ENCODE peak calls at places on chromosomes 4 and X, in four cellular contexts. One of them, this sample, is unnamed.

GRCh38 chr4:144740316-144740715 is 94.4 kb downstream of the HHIP start:
- DNase-seq in thoracic aorta: no peak
- DNase-seq in NCI-H748 treated with DMSO at 0.1 percent for 48 hours: no peak
- DNase-seq in endodermal cell: no peak
- DNase-seq in this sample: no peak

GRCh38 chr4:1474126-1475090 is 68.2 kb upstream of the NKX1-1 start:
- DNase-seq in thoracic aorta: no peak
- DNase-seq in NCI-H748 treated with DMSO at 0.1 percent for 48 hours: no peak
- DNase-seq in endodermal cell: no peak
- DNase-seq in this sample: no peak

GRCh38 chr4:15423285-15423711 is 4.5 kb upstream of the C1QTNF7 start:
- DNase-seq in thoracic aorta: no peak
- DNase-seq in NCI-H748 treated with DMSO at 0.1 percent for 48 hours: no peak
- DNase-seq in endodermal cell: no peak
- DNase-seq in this sample: no peak

GRCh38 chrX:21503593-21503992 is 129.4 kb downstream of the CNKSR2 start:
- DNase-seq in thoracic aorta: no peak
- DNase-seq in NCI-H748 treated with DMSO at 0.1 percent for 48 hours: no peak
- DNase-seq in endodermal cell: no peak
- DNase-seq in this sample: no peak

GRCh38 chrX:25597561-25597960 is 540.6 kb upstream of the MAGEB18 start:
- DNase-seq in thoracic aorta: no peak
- DNase-seq in NCI-H748 treated with DMSO at 0.1 percent for 48 hours: no peak
- DNase-seq in endodermal cell: no peak
- DNase-seq in this sample: no peak

GRCh38 chr4:140080883-140081282 is 73.1 kb downstream of the MAML3 start:
- DNase-seq in thoracic aorta: no peak
- DNase-seq in NCI-H748 treated with DMSO at 0.1 percent for 48 hours: no peak
- DNase-seq in endodermal cell: no peak
- DNase-seq in this sample: no peak

GRCh38 chr4:71126719-71127118 is 133.3 kb downstream of the DCK start:
- DNase-seq in thoracic aorta: no peak
- DNase-seq in NCI-H748 treated with DMSO at 0.1 percent for 48 hours: no peak
- DNase-seq in endodermal cell: no peak
- DNase-seq in this sample: no peak

GRCh38 chr4:4794421-4794820 is 65.0 kb upstream of the MSX1 start:
- DNase-seq in thoracic aorta: no peak
- DNase-seq in NCI-H748 treated with DMSO at 0.1 percent for 48 hours: no peak
- DNase-seq in endodermal cell: no peak
- DNase-seq in this sample: no peak

GRCh38 chr4:185219551-185220344 is 10.3 kb downstream of the SNX25 start:
- DNase-seq in thoracic aorta: no peak
- DNase-seq in NCI-H748 treated with DMSO at 0.1 percent for 48 hours: no peak
- DNase-seq in endodermal cell: no peak
- DNase-seq in this sample: no peak

GRCh38 chrX:46630141-46630540 is 56.6 kb downstream of the CHST7 start:
- DNase-seq in thoracic aorta: no peak
- DNase-seq in NCI-H748 treated with DMSO at 0.1 percent for 48 hours: no peak
- DNase-seq in endodermal cell: no peak
- DNase-seq in this sample: no peak

GRCh38 chr4:15037923-15038541 is 35.8 kb downstream of the CPEB2 start:
- DNase-seq in thoracic aorta: no peak
- DNase-seq in NCI-H748 treated with DMSO at 0.1 percent for 48 hours: no peak
- DNase-seq in endodermal cell: no peak
- DNase-seq in this sample: no peak

GRCh38 chrX:22338740-22339139 is 66.0 kb downstream of the CBLL2 start:
- DNase-seq in thoracic aorta: no peak
- DNase-seq in NCI-H748 treated with DMSO at 0.1 percent for 48 hours: peak; percentile 33
- DNase-seq in endodermal cell: no peak
- DNase-seq in this sample: no peak

GRCh38 chr4:77358315-77358928 is 201.4 kb downstream of the CCNG2 start:
- DNase-seq in thoracic aorta: no peak
- DNase-seq in NCI-H748 treated with DMSO at 0.1 percent for 48 hours: no peak
- DNase-seq in endodermal cell: peak; percentile 61
- DNase-seq in this sample: no peak

GRCh38 chr4:23728971-23729370 is 160.9 kb downstream of the PPARGC1A start:
- DNase-seq in thoracic aorta: no peak
- DNase-seq in NCI-H748 treated with DMSO at 0.1 percent for 48 hours: no peak
- DNase-seq in endodermal cell: no peak
- DNase-seq in this sample: no peak

GRCh38 chr4:7668826-7669225 is 234.1 kb upstream of the PSAPL1 start:
- DNase-seq in thoracic aorta: no peak
- DNase-seq in NCI-H748 treated with DMSO at 0.1 percent for 48 hours: no peak
- DNase-seq in endodermal cell: no peak
- DNase-seq in this sample: no peak

GRCh38 chr4:112321768-112322684 is 24.9 kb downstream of the ALPK1 start:
- DNase-seq in thoracic aorta: peak; percentile 16
- DNase-seq in NCI-H748 treated with DMSO at 0.1 percent for 48 hours: peak; percentile 31
- DNase-seq in endodermal cell: peak; percentile 88
- DNase-seq in this sample: peak; percentile 36

This sample was measured in NT2/D1.